ENCODE peak calls at places on chromosomes 12 and 14, in seven cellular contexts. D is psoas muscle, G is A549, X is lung, R is choroid plexus epithelial cell, U is left ventricle myocardium inferior, M is BJ. Q is an unnamed sample.

GRCh38 chr12:116319851-116320621 is 42.5 kb upstream of the MED13L start:
- DNase-seq in X (no peak), M (peak), R (peak), G (no peak), U (peak), D (peak), Q (no peak)

GRCh38 chr12:26523708-26524150 is 309.3 kb downstream of the ITPR2 start:
- DNase-seq in G (no peak), X (peak), U (peak), D (peak), R (peak), M (peak), Q (peak)

GRCh38 chr12:1130164-1130563 is 139.1 kb downstream of the ERC1 start:
- DNase-seq in M (no peak), G (peak), R (peak), D (no peak), U (no peak), X (peak), Q (no peak)

GRCh38 chr12:34126239-34126641 is 103.9 kb downstream of the ALG10 start:
- DNase-seq in M (no peak), R (no peak), D (no peak), G (no peak), X (no peak), U (no peak), Q (no peak)

GRCh38 chr12:10372534-10372931 is 17.3 kb downstream of the KLRK1 start:
- DNase-seq in M (no peak), G (no peak), R (no peak), U (no peak), D (no peak), X (no peak), Q (peak)

GRCh38 chr12:54304187-54304810 is 3.5 kb upstream of the NFE2 start:
- DNase-seq in R (peak), X (peak), M (no peak), U (peak), D (peak), G (peak), Q (peak)

GRCh38 chr14:64940336-64940910 is 2.1 kb downstream of the GPX2 start:
- DNase-seq in U (no peak), X (no peak), D (no peak), M (no peak), R (no peak), G (no peak), Q (no peak)

GRCh38 chr14:100644784-100645183 is 57.6 kb upstream of the BEGAIN start:
- DNase-seq in M (no peak), U (no peak), X (no peak), G (no peak), D (no peak), R (no peak), Q (no peak)

GRCh38 chr14:55938249-55938791 is 179.9 kb upstream of the PELI2 start:
- DNase-seq in M (no peak), G (no peak), D (no peak), U (peak), X (no peak), R (no peak), Q (no peak)

GRCh38 chr14:60645191-60645590 is 4.1 kb downstream of the SIX1 start:
- DNase-seq in G (no peak), R (no peak), U (no peak), X (no peak), D (no peak), M (no peak), Q (no peak)

GRCh38 chr14:76998777-76999366 is 29.6 kb downstream of the IRF2BPL start:
- DNase-seq in D (no peak), G (no peak), X (no peak), R (no peak), M (no peak), U (no peak), Q (no peak)

GRCh38 chr12:12922191-12922616 is 29.8 kb downstream of the GPRC5D start:
- DNase-seq in G (peak), D (peak), R (peak), X (no peak), M (no peak), U (no peak), Q (no peak)

GRCh38 chr12:124452576-124453391 is 114.6 kb downstream of the NCOR2 start:
- DNase-seq in X (no peak), D (no peak), U (no peak), M (no peak), G (no peak), R (no peak), Q (no peak)

GRCh38 chr12:57089259-57090245 is 638 bp downstream of the NAB2 start:
- DNase-seq in X (peak), G (no peak), U (peak), D (peak), M (no peak), R (peak), Q (peak)

GRCh38 chr12:23781118-23781517 is 168.4 kb downstream of the SOX5 start:
- DNase-seq in R (no peak), M (no peak), X (no peak), D (no peak), G (no peak), U (no peak), Q (no peak)

GRCh38 chr12:1318327-1319031 is 275.9 kb downstream of the FBXL14 start:
- DNase-seq in X (peak), R (peak), M (peak), U (no peak), D (no peak), G (no peak), Q (no peak)

GRCh38 chr12:71129364-71129763 is 28.4 kb downstream of the TSPAN8 start:
- DNase-seq in R (no peak), U (no peak), G (no peak), M (no peak), X (no peak), D (no peak), Q (no peak)

GRCh38 chr14:49982522-49982951 is 89.7 kb downstream of the ARF6 start:
- DNase-seq in U (no peak), M (no peak), D (peak), R (peak), X (no peak), G (peak), Q (no peak)

GRCh38 chr12:34163443-34163842 is 141.1 kb downstream of the ALG10 start:
- DNase-seq in R (no peak), M (no peak), G (no peak), D (no peak), X (no peak), U (no peak), Q (no peak)

GRCh38 chr12:19461986-19462385 is 22.7 kb downstream of the AEBP2 start:
- DNase-seq in D (no peak), U (no peak), M (no peak), G (no peak), X (no peak), R (no peak), Q (no peak)

GRCh38 chr12:19458733-19459132 is 19.4 kb downstream of the AEBP2 start:
- DNase-seq in G (no peak), D (no peak), R (no peak), X (no peak), M (no peak), U (no peak), Q (no peak)

GRCh38 chr12:19457561-19457960 is 18.3 kb downstream of the AEBP2 start:
- DNase-seq in G (no peak), M (no peak), D (no peak), U (no peak), X (no peak), R (no peak), Q (no peak)

GRCh38 chr12:19465711-19466110 is 26.4 kb downstream of the AEBP2 start:
- DNase-seq in D (no peak), G (no peak), U (no peak), X (no peak), R (no peak), M (no peak), Q (no peak)

GRCh38 chr12:19462441-19462840 is 23.1 kb downstream of the AEBP2 start:
- DNase-seq in M (no peak), D (no peak), R (peak), U (no peak), X (no peak), G (no peak), Q (no peak)
- TF ChIP-seq CTCF in M (no peak), D (no peak), R (no peak), U (no peak), X (no peak), G (no peak), Q (no peak)

DNA sequence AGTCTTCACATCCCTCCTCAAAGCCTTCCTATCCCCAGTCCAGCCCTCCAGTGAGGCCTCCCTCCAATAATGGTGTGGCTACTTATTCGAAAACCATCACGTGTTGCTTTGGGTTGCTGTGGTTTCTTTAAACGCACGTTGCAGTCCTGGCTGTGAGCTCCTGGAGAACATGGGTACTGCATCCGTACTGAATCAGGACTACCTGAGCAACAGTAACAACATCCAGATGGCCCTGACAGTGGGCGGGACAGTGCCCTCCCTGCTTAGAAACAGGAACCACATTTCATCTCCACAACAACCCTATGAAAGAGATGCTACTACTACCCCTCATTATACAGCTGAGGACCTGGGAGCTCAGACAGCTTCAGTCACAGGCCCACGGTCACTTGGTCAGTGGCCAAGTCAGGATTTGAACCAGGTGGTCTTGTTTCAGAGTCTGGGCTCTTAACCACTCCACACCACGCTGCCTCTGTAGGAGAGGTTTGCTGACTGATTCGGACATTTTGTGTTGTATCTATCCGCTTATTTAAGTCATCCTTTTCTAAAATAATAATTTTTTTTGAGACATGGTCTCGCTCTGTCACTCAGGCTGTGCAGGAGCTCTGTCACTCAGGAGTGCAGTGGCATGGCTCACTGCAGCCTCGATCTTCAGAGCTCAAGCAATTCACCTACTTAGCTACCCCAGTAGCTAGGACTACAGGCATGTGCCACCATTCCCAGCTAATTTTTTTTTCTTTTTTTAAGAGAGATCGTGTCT is 104.8 kb downstream of the DPF3 start:
- DNase-seq in X (no peak), U (no peak), M (no peak), D (no peak), G (no peak), R (no peak), Q (no peak)
- H3K4me3 ChIP-seq in X (no peak), U (no peak), M (no peak), D (no peak), G (no peak), R (no peak), Q (no peak)

DNA sequence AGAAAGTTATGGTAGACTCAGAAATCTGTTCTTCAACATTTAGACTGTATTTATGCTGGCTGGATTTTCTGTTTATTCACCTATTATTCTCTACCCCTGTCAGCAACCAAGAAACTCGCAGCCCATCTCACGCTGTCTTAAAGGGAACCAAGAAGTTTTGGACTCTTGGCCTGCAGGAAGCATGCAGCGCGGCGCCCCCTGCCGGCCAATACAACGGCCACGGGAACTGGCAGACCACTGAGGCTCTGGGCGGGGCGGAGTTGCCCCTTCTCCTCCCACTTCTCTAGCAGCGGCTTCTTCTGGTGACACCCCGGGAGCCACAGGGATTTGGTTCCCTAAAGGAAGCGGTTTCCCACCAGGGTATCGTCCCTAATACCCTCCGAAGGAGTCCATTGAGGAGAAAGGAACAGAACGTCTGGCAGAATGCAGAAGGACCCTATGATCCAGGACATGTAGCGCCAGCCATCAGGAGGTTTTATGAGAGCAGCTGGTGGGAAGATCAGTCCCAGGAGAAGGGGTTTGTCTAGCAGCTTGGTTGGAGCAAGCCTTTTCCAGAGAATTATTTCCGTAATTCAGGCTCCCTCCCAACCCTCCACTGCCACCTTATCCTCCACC is 21.0 kb upstream of the RNASE2 start:
- DNase-seq in U (peak), X (no peak), G (peak), R (peak), M (no peak), D (peak), Q (no peak)
- TF ChIP-seq CTCF in U (peak), X (no peak), G (peak), R (peak), M (peak), D (peak), Q (no peak)

GRCh38 chr12:121060149-121061001 is 21.3 kb upstream of the OASL start:
- DNase-seq in X (no peak), G (peak), D (no peak), R (peak), U (no peak), M (no peak), Q (peak)
- H3K4me3 ChIP-seq in X (no peak), G (peak), D (peak), R (peak), U (peak), M (peak), Q (peak)

DNA sequence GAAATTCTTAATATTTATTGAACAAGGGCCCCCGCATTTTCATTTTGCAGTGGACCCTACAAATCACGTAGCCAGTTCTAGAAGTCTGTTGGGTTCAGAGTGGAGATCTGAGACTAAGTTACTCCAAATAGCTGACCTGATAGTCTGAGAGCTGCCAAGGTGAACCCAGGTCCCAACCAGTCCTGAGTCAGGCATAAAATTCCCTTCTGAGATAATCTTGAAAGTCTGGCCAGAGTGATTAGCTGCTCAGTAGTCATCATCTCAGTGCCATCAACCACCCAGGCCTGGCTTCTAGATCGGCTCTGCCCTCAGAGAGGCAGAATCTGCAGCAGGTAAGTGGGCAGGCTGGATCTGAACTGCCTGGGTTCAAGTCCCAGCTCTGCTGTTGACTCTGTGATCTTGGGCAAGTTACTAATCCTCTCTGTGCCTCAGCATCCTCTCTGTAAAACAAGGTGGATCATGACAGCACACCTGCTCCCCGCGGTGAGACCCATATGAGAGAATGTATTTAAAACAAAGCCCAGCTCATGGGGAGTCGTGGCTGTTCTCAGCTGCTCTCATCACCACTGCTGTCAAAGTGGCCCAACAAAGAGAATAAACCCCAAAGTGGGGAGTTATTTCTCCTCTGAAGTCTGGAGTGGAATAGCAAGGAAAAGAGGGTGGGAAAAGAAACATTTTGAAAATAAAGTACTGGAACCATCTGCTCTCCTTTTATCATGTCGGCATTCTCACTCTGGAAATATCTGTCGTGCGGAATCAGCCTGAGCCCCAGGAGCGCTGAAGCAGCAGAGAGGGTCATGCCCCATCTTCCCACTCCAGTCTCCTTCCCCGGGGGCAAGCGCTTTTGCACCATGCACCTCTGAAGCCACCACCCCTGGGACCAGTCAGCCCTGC is 193.3 kb downstream of the DPF3 start:
- DNase-seq in M (no peak), D (no peak), G (no peak), X (no peak), U (no peak), R (no peak), Q (no peak)
- TF ChIP-seq CTCF in M (no peak), D (no peak), G (no peak), X (no peak), U (no peak), R (no peak), Q (no peak)

GRCh38 chr14:105641075-105641937 is 114.9 kb downstream of the TMEM121 start:
- DNase-seq in D (no peak), U (no peak), M (no peak), X (no peak), G (no peak), R (no peak), Q (no peak)

GRCh38 chr14:105647784-105648608 is 121.6 kb downstream of the TMEM121 start:
- DNase-seq in D (no peak), R (no peak), G (no peak), U (no peak), M (no peak), X (no peak), Q (no peak)

DNA sequence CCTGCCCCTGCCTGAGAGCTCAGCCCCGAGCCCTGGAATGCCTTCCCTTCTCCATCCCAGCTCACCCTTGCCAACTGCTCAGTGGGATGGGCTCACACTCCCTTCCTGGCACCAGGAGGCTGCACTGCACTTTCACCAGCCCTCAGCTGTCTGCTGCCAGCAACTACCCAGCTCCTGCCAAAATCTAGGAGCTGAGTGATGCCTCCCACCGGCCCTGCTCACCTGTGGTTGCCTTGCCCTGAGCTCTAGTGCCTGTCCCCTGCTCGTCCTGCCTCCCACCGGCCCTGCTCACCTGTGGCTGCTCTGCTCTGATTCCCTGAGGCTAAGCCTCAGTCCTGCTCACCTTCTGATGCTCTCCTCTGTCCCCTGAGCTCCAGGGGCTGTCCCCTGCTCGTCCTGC is 119.8 kb downstream of the TMEM121 start:
- DNase-seq in G (no peak), X (no peak), M (no peak), D (no peak), R (no peak), U (no peak), Q (no peak)
- H3K4me3 ChIP-seq in G (no peak), X (no peak), M (no peak), D (no peak), R (no peak), U (no peak), Q (no peak)

GRCh38 chr12:65699251-65699650 is 125.0 kb upstream of the HMGA2 start:
- DNase-seq in G (peak), R (peak), M (no peak), X (no peak), D (no peak), U (no peak), Q (no peak)
- TF ChIP-seq CTCF in G (peak), R (peak), M (peak), X (no peak), D (no peak), U (peak), Q (peak)